ENCODE peak calls at places on chromosomes 1 and 21, in four cellular contexts. K is K562, N is HepG2, P is WTC11. O is an unnamed sample.

GRCh38 chr1:31159869-31160611 is 79.6 kb downstream of the NKAIN1 start:
- DNase-seq in K (peak; percentile 63), P (no peak), N (no peak), O (no peak)

GRCh38 chr1:166947398-166948043 is 27.8 kb downstream of the ILDR2 start:
- DNase-seq in K (peak; percentile 25), P (peak; percentile 68), N (no peak), O (no peak)

GRCh38 chr1:19345391-19345790 is 33.3 kb downstream of the SLC66A1 start:
- DNase-seq in K (no peak), N (no peak), P (no peak), O (no peak)

GRCh38 chr1:22553104-22553880 is 10.0 kb upstream of the EPHA8 start:
- DNase-seq in N (no peak), P (no peak), K (no peak), O (no peak)

GRCh38 chr1:51949014-51949702 is 41.3 kb downstream of the RAB3B start:
- DNase-seq in N (no peak), P (no peak), K (no peak), O (no peak)

GRCh38 chr1:247855911-247856310 is 1.1 kb upstream of the TRIM58 start:
- DNase-seq in N (no peak), P (no peak), K (no peak), O (no peak)

GRCh38 chr21:33024278-33025103 is 1.2 kb upstream of the OLIG2 start:
- DNase-seq in K (no peak), N (no peak), P (no peak), O (no peak)

GRCh38 chr1:921011-921837 is 2.5 kb upstream of the SAMD11 start:
- DNase-seq in K (peak; percentile 94), P (peak; percentile 75), N (peak; percentile 60), O (peak; percentile 71)

GRCh38 chr1:233440952-233441401 is 113.5 kb downstream of the MAP3K21 start:
- DNase-seq in K (peak; percentile 62), P (peak; percentile 34), N (peak; percentile 31), O (peak; percentile 80)

GRCh38 chr1:109186704-109187071 is 27.0 kb upstream of the SARS1 start:
- DNase-seq in N (no peak), P (no peak), K (no peak), O (no peak)

GRCh38 chr1:94029135-94029993 is 91.6 kb downstream of the ABCA4 start:
- DNase-seq in K (no peak), N (no peak), P (no peak), O (no peak)

GRCh38 chr1:94033849-94034248 is 87.1 kb downstream of the ABCA4 start:
- DNase-seq in K (no peak), N (peak; percentile 95), P (no peak), O (no peak)

GRCh38 chr1:94031154-94031553 is 89.8 kb downstream of the ABCA4 start:
- DNase-seq in K (no peak), N (peak; percentile 70), P (no peak), O (no peak)

GRCh38 chr1:94032637-94033036 is 88.3 kb downstream of the ABCA4 start:
- DNase-seq in N (no peak), K (no peak), P (no peak), O (no peak)

GRCh38 chr1:94031591-94031990 is 89.4 kb downstream of the ABCA4 start:
- DNase-seq in K (no peak), N (no peak), P (no peak), O (no peak)
- TF ChIP-seq NR3C1 in K (no peak), N (no peak), P (no peak), O (no peak)

DNA sequence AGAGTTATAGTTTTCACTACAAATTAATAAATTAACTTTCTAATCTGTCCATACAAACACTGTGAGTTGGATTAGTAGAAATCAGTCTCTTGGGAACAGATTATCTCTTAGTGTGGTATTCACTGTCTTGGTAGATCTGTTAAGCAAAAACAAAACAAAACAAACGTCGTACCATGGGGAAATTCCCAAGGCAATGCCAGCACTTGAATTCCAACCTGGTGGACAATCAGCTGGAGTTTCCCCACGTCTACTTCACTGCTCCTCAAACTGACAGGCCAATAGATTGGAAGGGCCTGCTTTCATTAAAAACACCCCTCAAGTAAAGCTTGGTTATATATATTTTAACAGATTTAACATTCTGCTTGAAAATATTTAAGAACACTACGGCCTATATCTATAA is 31.9 kb downstream of the GDAP2 start:
- DNase-seq in N (no peak), P (no peak), K (no peak), O (no peak)
- TF ChIP-seq NR3C1 in N (no peak), P (no peak), K (no peak), O (no peak)

DNA sequence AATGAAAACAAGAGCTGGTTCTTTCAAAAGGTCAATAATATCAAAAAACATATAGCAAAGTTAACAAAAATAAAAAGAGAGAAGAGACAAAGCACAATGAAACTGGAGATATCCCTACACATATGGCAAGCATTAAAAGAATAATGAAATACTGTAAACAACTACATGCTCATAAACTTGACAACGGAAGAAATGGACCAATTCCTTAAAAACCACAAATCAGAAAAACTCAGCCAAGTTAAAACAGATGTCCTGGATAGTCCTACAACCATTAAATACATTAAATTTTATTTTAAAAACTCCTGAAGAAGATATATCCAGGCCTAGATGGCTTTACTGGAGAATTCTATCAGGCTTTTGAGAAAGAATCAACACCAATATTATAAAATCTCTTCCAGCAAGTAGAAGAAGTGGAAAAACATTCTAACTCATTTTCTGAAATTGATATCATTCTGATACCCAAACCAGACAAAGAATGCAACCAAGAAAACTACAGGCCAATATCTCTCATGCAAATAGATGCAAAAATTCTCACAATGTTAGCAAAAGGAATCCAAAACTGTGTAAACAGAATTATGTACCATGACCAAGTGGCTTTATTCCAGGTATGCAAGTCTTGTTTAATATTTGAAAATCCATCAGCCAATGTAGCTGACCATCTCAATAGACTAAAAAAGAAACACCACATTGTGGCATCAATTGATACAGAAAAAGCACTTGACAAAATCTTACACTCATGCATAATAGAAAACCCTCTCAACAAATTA is 56.1 kb upstream of the LRRC7 start:
- DNase-seq in N (no peak), K (no peak), P (no peak), O (no peak)
- TF ChIP-seq NR3C1 in N (no peak), K (no peak), P (no peak), O (no peak)

GRCh38 chr1:57824535-57824934 is 400.7 kb upstream of the DAB1 start:
- DNase-seq in N (no peak), K (no peak), P (no peak), O (no peak)
- TF ChIP-seq NR3C1 in N (no peak), K (no peak), P (no peak), O (no peak)

DNA sequence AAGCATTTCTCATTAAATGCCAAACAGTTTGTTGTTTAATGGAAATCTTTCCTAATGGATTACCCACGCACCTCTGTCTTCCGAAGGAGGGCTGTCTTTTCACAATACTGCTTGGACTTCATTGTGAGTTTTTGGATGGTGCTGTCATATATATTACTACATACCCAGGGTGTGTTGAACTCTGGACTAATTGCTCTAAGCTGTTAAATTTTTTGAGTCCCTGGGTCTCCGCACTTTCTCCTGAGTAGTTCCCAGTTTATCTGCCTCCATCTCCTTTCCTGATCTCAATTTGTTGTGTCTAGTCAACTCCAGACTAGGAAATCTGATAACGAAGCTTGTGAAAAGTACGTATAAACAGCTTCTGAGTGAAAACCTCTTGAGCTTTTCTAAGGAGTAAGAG is 211.1 kb downstream of the ROR1 start:
- DNase-seq in K (no peak), N (no peak), P (no peak), O (no peak)
- TF ChIP-seq NR3C1 in K (no peak), N (no peak), P (no peak), O (no peak)

DNA sequence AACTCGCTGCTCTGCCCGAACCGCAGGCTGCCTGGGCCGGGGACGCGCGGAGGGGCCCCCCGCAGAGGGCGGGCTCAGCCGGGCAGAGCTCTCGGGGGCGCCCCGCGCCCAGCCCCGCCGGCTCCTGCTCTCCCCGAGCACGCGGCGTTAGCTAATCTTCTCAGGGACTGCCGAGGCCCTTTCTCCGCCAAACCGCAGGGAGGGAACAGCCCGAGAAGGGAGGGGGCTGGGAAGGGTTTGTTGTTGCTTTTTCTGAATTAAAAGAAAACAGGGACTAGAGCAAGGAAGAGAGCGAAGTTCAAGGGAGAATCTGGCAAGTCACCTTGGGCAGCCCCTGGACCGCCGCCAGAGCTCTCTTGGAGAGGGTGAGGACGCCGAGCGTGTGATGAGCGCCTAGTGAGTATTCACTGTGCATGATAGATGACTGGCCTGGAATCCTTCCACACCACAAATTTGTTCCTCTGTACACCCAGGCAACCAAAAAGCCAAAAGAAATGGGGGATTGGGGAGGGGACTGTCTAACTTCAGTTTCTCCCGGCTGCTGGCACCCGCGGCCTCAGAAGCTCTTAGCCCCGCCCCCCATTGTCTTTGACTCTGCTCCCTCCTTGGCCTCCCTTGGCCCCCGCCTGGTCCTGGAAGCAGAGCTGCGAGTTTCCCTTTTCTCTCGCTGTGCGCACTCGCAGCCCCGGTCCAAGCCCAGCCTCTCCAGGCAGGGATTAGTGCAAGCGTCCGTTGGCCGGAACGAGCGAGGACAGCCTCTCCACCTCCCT is 19.7 kb upstream of the LMX1A start:
- DNase-seq in P (peak; percentile 79), K (peak; percentile 31), N (no peak), O (no peak)
- TF ChIP-seq NR3C1 in P (no peak), K (no peak), N (no peak), O (no peak)

O was measured in A549.